ENCODE peak calls at places on chromosome 9, in eight cellular contexts. W is fibroblast of lung, U is AG04450, N is RWPE2, F is upper lobe of right lung, S is neuronal stem cell, J is SJSA1, G is PC-3. Y is an unnamed sample.

GRCh38 chr9:101468116-101468515 is 32.5 kb upstream of the ALDOB start:
- DNase-seq in W (no peak), U (no peak), N (no peak), F (no peak), S (no peak), J (no peak), G (no peak), Y (no peak)

GRCh38 chr9:4301971-4302427 is 2.1 kb upstream of the GLIS3 start:
- DNase-seq in W (peak), U (peak), N (peak), F (no peak), S (no peak), J (peak), G (peak), Y (peak)

GRCh38 chr9:9747787-9748186 is 865.0 kb downstream of the PTPRD start:
- DNase-seq in W (peak), U (no peak), N (no peak), F (no peak), S (no peak), J (peak), G (peak), Y (no peak)

GRCh38 chr9:5629312-5630037 is 568 bp downstream of the RIC1 start:
- DNase-seq in W (peak), U (no peak), N (peak), F (peak), S (peak), J (peak), G (peak), Y (peak)

GRCh38 chr9:133868203-133868602 is 123.9 kb downstream of the VAV2 start:
- DNase-seq in W (no peak), U (no peak), N (no peak), F (no peak), S (no peak), J (no peak), G (no peak), Y (no peak)

GRCh38 chr9:97803167-97804058 is 49.6 kb upstream of the FOXE1 start:
- DNase-seq in W (peak), U (no peak), N (peak), F (peak), S (peak), J (peak), G (peak), Y (peak)

GRCh38 chr9:106075991-106076390 is 381.6 kb downstream of the TMEM38B start:
- DNase-seq in W (peak), U (no peak), N (peak), F (no peak), S (no peak), J (peak), G (peak), Y (no peak)

GRCh38 chr9:97982191-97982718 is 886 bp upstream of the ANP32B start:
- DNase-seq in W (peak), U (no peak), N (no peak), F (no peak), S (no peak), J (no peak), G (no peak), Y (no peak)

GRCh38 chr9:134052491-134052890 is 15.3 kb downstream of the BRD3 start:
- DNase-seq in W (no peak), U (no peak), N (peak), F (no peak), S (no peak), J (no peak), G (no peak), Y (peak)

GRCh38 chr9:99811598-99812383 is 9.9 kb upstream of the NR4A3 start:
- DNase-seq in W (no peak), U (no peak), N (no peak), F (no peak), S (no peak), J (no peak), G (no peak), Y (no peak)

GRCh38 chr9:69572611-69573010 is 99.6 kb downstream of the APBA1 start:
- DNase-seq in W (no peak), U (no peak), N (no peak), F (no peak), S (no peak), J (no peak), G (no peak), Y (no peak)

GRCh38 chr9:86867658-86868313 is 79.5 kb downstream of the GAS1 start:
- DNase-seq in W (no peak), U (no peak), N (no peak), F (no peak), S (no peak), J (no peak), G (no peak), Y (no peak)

GRCh38 chr9:3268260-3268659 is 257.5 kb downstream of the RFX3 start:
- DNase-seq in W (no peak), U (no peak), N (no peak), F (no peak), S (no peak), J (no peak), G (no peak), Y (no peak)

GRCh38 chr9:95057121-95057520 is 260.4 kb downstream of the FANCC start:
- DNase-seq in W (peak), U (peak), N (no peak), F (no peak), S (no peak), J (no peak), G (no peak), Y (no peak)

GRCh38 chr9:134167530-134167931 is 3.2 kb upstream of the RNU6ATAC start:
- DNase-seq in W (peak), U (peak), N (no peak), F (no peak), S (no peak), J (no peak), G (peak), Y (peak)

GRCh38 chr9:129321511-129322021 is 143.5 kb upstream of the IER5L start:
- DNase-seq in W (no peak), U (no peak), N (no peak), F (no peak), S (no peak), J (no peak), G (no peak), Y (peak)

GRCh38 chr9:71819115-71819739 is 50.9 kb upstream of the CEMIP2 start:
- DNase-seq in W (peak), U (no peak), N (no peak), F (no peak), S (peak), J (no peak), G (peak), Y (no peak)

GRCh38 chr9:649128-650074 is 192.1 kb upstream of the DMRT1 start:
- DNase-seq in W (no peak), U (no peak), N (no peak), F (no peak), S (no peak), J (no peak), G (no peak), Y (no peak)

GRCh38 chr9:76510041-76510440 is 51.1 kb downstream of the GCNT1 start:
- DNase-seq in W (peak), U (no peak), N (no peak), F (no peak), S (no peak), J (no peak), G (no peak), Y (no peak)

GRCh38 chr9:6052520-6052919 is 37.1 kb upstream of the RANBP6 start:
- DNase-seq in W (no peak), U (no peak), N (no peak), F (no peak), S (no peak), J (no peak), G (no peak), Y (no peak)

GRCh38 chr9:108580021-108580439 is 275.8 kb downstream of the ACTL7B start:
- DNase-seq in W (no peak), U (no peak), N (peak), F (no peak), S (no peak), J (no peak), G (peak), Y (no peak)

GRCh38 chr9:130313103-130313858 is 47.7 kb downstream of the HMCN2 start:
- DNase-seq in W (no peak), U (no peak), N (no peak), F (no peak), S (no peak), J (no peak), G (no peak), Y (peak)

GRCh38 chr9:15697459-15697858 is 144.6 kb downstream of the CCDC171 start:
- DNase-seq in W (peak), U (peak), N (peak), F (no peak), S (no peak), J (peak), G (peak), Y (no peak)

GRCh38 chr9:6415266-6415665 is 2.3 kb downstream of the UHRF2 start:
- DNase-seq in W (no peak), U (no peak), N (no peak), F (no peak), S (no peak), J (no peak), G (no peak), Y (no peak)

GRCh38 chr9:96888591-96888990 is 34.3 kb upstream of the ZNF782 start:
- DNase-seq in W (no peak), U (no peak), N (no peak), F (no peak), S (no peak), J (no peak), G (no peak), Y (no peak)

GRCh38 chr9:15738011-15738410 is 185.2 kb downstream of the CCDC171 start:
- DNase-seq in W (peak), U (no peak), N (no peak), F (no peak), S (no peak), J (no peak), G (no peak), Y (no peak)

GRCh38 chr9:77968506-77968905 is 63.1 kb downstream of the GNAQ start:
- DNase-seq in W (no peak), U (no peak), N (no peak), F (no peak), S (no peak), J (no peak), G (no peak), Y (no peak)

GRCh38 chr9:84481819-84482218 is 141.3 kb upstream of the SLC28A3 start:
- DNase-seq in W (no peak), U (no peak), N (no peak), F (no peak), S (peak), J (no peak), G (no peak), Y (no peak)

GRCh38 chr9:125427556-125427955 is 165.9 kb downstream of the GAPVD1 start:
- DNase-seq in W (no peak), U (no peak), N (no peak), F (no peak), S (no peak), J (no peak), G (no peak), Y (no peak)

GRCh38 chr9:125429476-125430160 is 168.0 kb downstream of the GAPVD1 start:
- DNase-seq in W (no peak), U (no peak), N (no peak), F (no peak), S (no peak), J (no peak), G (no peak), Y (peak)

GRCh38 chr9:125426926-125427325 is 165.3 kb downstream of the GAPVD1 start:
- DNase-seq in W (no peak), U (no peak), N (no peak), F (no peak), S (no peak), J (no peak), G (no peak), Y (no peak)

GRCh38 chr9:125428515-125429467 is 167.2 kb downstream of the GAPVD1 start:
- DNase-seq in W (peak), U (no peak), N (no peak), F (no peak), S (no peak), J (no peak), G (no peak), Y (peak)

DNA sequence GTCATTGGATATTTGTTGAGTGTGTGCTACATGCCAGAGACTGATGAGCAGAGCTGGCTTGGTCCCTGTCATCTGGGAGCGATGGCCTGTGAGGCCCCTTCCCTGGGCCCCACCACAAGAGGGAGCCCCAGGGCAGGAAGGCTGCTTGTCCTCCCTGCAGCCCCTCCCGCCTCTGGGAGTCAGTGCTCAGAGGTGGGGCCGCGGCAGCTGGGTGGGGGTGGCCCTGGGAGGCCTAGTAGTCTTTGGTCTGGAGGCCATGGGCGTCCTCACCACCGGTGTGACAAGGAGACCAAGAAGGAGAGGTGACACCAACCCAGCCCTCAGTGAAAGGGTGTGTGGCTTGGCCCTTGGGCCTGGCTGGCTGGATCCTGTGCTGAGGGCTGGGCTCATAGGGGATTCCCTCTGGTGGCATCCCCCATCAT is 166.4 kb downstream of the GAPVD1 start:
- DNase-seq in W (no peak), U (no peak), N (no peak), F (peak), S (no peak), J (no peak), G (peak), Y (no peak)
- H3K27ac ChIP-seq in W (no peak), U (no peak), N (no peak), F (no peak), S (no peak), J (no peak), G (no peak), Y (no peak)

DNA sequence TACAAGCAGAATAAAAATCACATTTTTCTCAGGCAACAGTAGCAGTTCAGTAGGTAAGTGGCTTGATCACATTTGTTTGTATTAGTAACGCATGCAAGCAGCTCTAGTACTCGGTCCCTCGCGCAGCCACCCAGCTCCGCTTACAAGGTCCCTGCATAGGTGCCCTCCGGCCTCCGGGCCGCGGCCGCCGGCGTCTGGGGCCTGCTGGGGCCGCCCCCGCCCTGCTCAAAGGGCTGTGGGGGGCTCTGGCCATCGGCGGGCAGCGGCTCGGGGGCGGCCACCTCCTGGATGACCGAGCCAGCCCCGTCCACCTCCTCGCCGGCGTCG is 50.2 kb upstream of the UBAC1 start:
- DNase-seq in W (no peak), U (no peak), N (peak), F (no peak), S (no peak), J (no peak), G (no peak), Y (no peak)
- H3K27ac ChIP-seq in W (no peak), U (no peak), N (no peak), F (peak), S (no peak), J (no peak), G (no peak), Y (no peak)

DNA sequence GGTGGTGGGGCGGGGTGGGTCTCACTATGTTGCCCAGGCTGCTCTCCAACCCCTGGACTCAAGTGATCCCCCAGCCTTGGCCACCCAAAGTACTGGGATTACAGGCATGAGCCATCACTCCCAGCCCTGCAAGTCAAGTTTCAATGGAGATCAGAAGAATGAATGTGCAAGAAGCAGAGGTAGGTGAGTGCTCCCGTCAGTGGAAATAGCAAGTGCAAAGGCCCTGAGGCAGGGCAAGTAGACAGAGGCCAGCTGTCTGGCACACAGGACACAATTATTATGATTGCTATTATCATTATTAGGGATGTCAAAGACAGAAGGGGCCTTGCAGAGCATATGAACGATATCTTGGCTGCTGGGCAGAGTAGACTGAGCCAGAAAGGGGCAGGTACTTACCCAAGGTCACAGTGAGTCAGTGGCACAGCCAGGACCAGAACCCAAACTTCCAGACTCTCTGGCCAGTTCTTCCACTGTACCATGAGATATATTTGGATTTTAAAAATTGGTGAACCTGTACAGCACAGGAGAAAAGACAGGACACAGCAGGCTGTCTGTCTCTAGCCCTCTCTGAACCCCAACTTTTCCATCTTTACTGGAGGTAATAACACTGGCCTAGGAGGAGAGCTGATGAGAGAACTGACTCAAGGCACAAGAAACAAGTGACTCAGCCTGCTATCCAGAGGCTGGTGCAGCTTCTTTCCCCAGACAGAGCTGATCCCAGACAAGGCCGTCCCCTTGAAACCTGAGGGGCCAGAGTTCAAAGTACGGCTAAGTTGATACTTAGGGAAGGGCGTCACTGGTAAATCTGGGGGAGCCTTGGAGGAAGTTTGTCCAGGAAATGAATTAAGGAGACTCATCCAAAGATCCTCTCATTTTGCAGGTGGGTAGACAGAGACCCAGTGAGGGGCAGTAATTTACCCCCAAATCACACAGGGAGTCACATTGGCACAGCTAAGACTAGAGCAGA is 1.4 kb downstream of the HDHD3 start:
- DNase-seq in W (no peak), U (no peak), N (no peak), F (peak), S (no peak), J (no peak), G (peak), Y (no peak)
- H3K27ac ChIP-seq in W (no peak), U (no peak), N (no peak), F (no peak), S (no peak), J (no peak), G (no peak), Y (no peak)

GRCh38 chr9:89386206-89386605 is 67.9 kb downstream of the SECISBP2 start:
- DNase-seq in W (no peak), U (no peak), N (no peak), F (no peak), S (no peak), J (no peak), G (no peak), Y (no peak)
- H3K27ac ChIP-seq in W (no peak), U (no peak), N (no peak), F (no peak), S (no peak), J (no peak), G (no peak), Y (no peak)

DNA sequence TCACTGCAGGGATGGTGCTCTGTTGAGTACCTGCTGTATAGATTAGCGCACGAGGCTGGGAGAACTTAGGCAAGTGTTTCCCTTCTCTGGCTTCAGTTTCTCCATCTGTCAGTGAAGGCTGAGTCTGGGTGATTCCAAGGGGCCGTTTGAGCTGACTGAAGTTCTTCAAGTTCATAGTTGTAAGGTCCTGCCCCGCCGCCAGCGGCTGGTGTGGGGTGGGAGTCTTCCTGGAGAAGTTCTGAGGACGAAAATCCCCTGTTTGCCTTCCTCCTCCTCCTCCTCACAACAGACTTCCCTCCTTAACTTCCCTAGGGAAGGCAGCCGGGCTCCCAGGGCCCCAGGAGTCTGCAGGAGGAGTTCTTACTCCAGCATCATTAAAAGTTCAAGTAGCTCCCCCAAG is 1.7 kb upstream of the HRCT1 start:
- DNase-seq in W (no peak), U (no peak), N (no peak), F (no peak), S (no peak), J (no peak), G (no peak), Y (no peak)
- H3K27ac ChIP-seq in W (no peak), U (no peak), N (peak), F (peak), S (no peak), J (no peak), G (no peak), Y (no peak)

GRCh38 chr9:17622749-17623148 is 43.9 kb downstream of the SH3GL2 start:
- DNase-seq in W (no peak), U (no peak), N (no peak), F (no peak), S (no peak), J (no peak), G (no peak), Y (no peak)
- H3K27ac ChIP-seq in W (no peak), U (no peak), N (no peak), F (no peak), S (no peak), J (no peak), G (no peak), Y (no peak)

GRCh38 chr9:120833311-120833710 is 9.4 kb downstream of the PSMD5 start:
- DNase-seq in W (no peak), U (no peak), N (no peak), F (no peak), S (no peak), J (no peak), G (no peak), Y (no peak)
- H3K27ac ChIP-seq in W (no peak), U (no peak), N (no peak), F (no peak), S (no peak), J (no peak), G (no peak), Y (no peak)